ENCODE peak calls at places on chromosomes 7 and 10, in ten cellular contexts. V is GM06990; A is coronary artery; J is brain microvascular endothelial cell; O is A549; H is OCI-LY7; R is fibroblast of pulmonary artery; G is tibial artery; M is CD8-positive, alpha-beta T cell; L is HFF-Myc. S is an unnamed sample.
A peak's percentile ranks its signal among the peaks of the same experiment; 100 is the strongest.

GRCh38 chr10:61175331-61175730 is 231.3 kb upstream of the RHOBTB1 start:
- DNase-seq in M (no peak), A (no peak), J (no peak), H (no peak), R (no peak), G (no peak), O (no peak), L (peak; percentile 61), V (no peak), S (no peak)

GRCh38 chr10:132229834-132230556 is 43.2 kb downstream of the DPYSL4 start:
- DNase-seq in V (peak; percentile 38), M (peak; percentile 29), J (no peak), A (no peak), O (no peak), R (no peak), H (no peak), G (no peak), L (no peak), S (no peak)

GRCh38 chr7:132430863-132431822 is 145.1 kb downstream of the PLXNA4 start:
- DNase-seq in L (peak; percentile 66), V (no peak), J (peak; percentile 80), G (no peak), A (no peak), M (peak; percentile 39), R (peak; percentile 94), O (peak; percentile 36), H (no peak), S (no peak)

GRCh38 chr7:15972767-15973362 is 286.4 kb upstream of the MEOX2 start:
- DNase-seq in O (no peak), H (no peak), V (no peak), R (peak; percentile 70), J (peak; percentile 38), M (no peak), G (no peak), A (no peak), L (peak; percentile 30), S (no peak)

GRCh38 chr10:23965880-23966279 is 243.1 kb upstream of the KIAA1217 start:
- DNase-seq in A (no peak), H (no peak), R (no peak), M (no peak), V (no peak), G (no peak), J (no peak), O (no peak), L (no peak), S (no peak)

GRCh38 chr10:110437351-110437605 is 60.4 kb upstream of the DUSP5 start:
- DNase-seq in R (no peak), V (no peak), A (no peak), J (no peak), L (no peak), G (peak; percentile 15), O (no peak), H (no peak), M (no peak), S (no peak)

GRCh38 chr10:112613620-112614019 is 166.6 kb downstream of the VTI1A start:
- DNase-seq in J (no peak), V (no peak), A (no peak), O (no peak), R (no peak), M (no peak), H (no peak), G (no peak), L (no peak), S (no peak)

GRCh38 chr7:7932553-7932952 is 36.0 kb upstream of the GLCCI1 start:
- DNase-seq in H (no peak), A (no peak), V (no peak), M (no peak), J (no peak), R (no peak), G (no peak), O (no peak), L (no peak), S (no peak)

GRCh38 chr10:132465889-132466519 is 69.0 kb downstream of the PWWP2B start:
- DNase-seq in R (no peak), H (no peak), J (no peak), G (no peak), M (no peak), O (no peak), L (no peak), V (no peak), A (no peak), S (no peak)

GRCh38 chr7:104962781-104963180 is 51.2 kb upstream of the KMT2E start:
- DNase-seq in L (no peak), G (no peak), A (no peak), H (no peak), V (no peak), J (no peak), M (no peak), R (no peak), O (no peak), S (no peak)

GRCh38 chr10:75061709-75062108 is 49.7 kb upstream of the SAMD8 start:
- DNase-seq in V (no peak), J (no peak), O (no peak), A (no peak), M (no peak), H (no peak), G (no peak), R (no peak), L (no peak), S (no peak)

GRCh38 chr7:140176271-140176701 is 497 bp downstream of the KDM7A start:
- DNase-seq in O (no peak), J (no peak), L (no peak), G (no peak), H (peak; percentile 13), M (no peak), V (no peak), R (no peak), A (no peak), S (no peak)

GRCh38 chr7:109092268-109092667 is 522.6 kb downstream of the DNAJB9 start:
- DNase-seq in R (no peak), L (no peak), O (no peak), A (no peak), G (no peak), H (no peak), J (no peak), M (no peak), V (no peak), S (no peak)
- TF ChIP-seq CTCF in R (no peak), L (no peak), O (no peak), A (no peak), G (no peak), H (peak; percentile 47), J (no peak), M (no peak), V (peak; percentile 18), S (peak; percentile 48)

DNA sequence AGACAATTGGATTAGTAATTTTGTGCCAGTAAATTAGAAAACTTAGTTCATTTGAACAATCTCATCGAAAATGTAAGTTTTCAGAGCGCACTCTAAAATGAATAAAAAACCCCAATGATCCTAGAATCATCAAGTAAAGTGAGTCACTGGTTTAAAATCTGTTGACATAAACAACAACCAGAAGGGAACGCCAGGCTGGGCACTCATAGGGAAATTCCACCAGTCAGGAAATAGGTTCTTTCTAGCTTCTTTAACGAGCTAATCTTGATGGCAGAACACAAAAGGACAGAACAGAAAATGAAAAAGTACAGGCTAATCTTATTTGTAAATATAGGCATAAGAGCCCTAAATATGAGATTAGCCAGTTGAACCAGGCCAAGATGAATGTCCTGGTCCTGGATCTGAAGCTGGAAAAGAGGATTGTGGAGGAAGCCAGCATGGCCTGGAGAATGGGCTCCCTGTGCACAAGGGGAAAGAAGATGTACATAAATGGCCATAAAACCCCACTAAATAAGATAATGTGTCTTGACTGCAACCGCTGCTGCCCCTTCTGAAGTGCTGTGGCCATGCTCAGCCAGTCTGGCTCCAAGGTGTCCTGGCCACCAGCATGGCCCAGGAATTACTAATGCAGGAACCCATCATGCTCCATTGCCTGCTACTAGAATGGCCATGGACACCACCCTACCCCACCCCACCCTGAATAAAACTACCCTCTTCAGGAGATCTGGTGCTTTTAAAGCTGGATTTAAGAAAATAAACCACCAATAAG is 114.0 kb downstream of the WDFY4 start:
- DNase-seq in J (no peak), R (no peak), V (no peak), O (no peak), A (no peak), M (no peak), G (no peak), H (no peak), L (no peak), S (no peak)
- TF ChIP-seq CTCF in J (no peak), R (no peak), V (no peak), O (no peak), A (no peak), M (no peak), G (no peak), H (no peak), L (no peak), S (no peak)

GRCh38 chr7:157253850-157254249 is 83.0 kb upstream of the DNAJB6 start:
- DNase-seq in R (no peak), G (no peak), M (no peak), J (no peak), A (no peak), O (no peak), H (no peak), V (no peak), L (no peak), S (no peak)

GRCh38 chr7:157248659-157249058 is 88.1 kb upstream of the DNAJB6 start:
- DNase-seq in J (no peak), L (no peak), V (no peak), H (no peak), A (no peak), M (no peak), G (no peak), O (no peak), R (no peak), S (no peak)

GRCh38 chr7:157255201-157255606 is 81.6 kb upstream of the DNAJB6 start:
- DNase-seq in H (no peak), L (no peak), O (no peak), V (no peak), J (no peak), M (no peak), G (no peak), A (no peak), R (peak; percentile 50), S (no peak)

GRCh38 chr7:157250605-157251228 is 86.1 kb upstream of the DNAJB6 start:
- DNase-seq in R (peak; percentile 74), M (peak; percentile 30), A (no peak), G (no peak), O (peak; percentile 38), L (peak; percentile 39), J (peak; percentile 72), H (peak; percentile 72), V (no peak), S (peak; percentile 58)
- TF ChIP-seq CTCF in R (peak; percentile 86), M (peak; percentile 71), A (peak; percentile 60), G (peak; percentile 44), O (peak; percentile 73), L (peak; percentile 83), J (peak; percentile 90), H (peak; percentile 96), V (peak; percentile 84), S (peak; percentile 84)

GRCh38 chr10:68982389-68982788 is 6.2 kb upstream of the KIFBP start:
- DNase-seq in M (no peak), G (no peak), A (no peak), H (no peak), V (no peak), J (no peak), O (no peak), L (no peak), R (no peak), S (no peak)

DNA sequence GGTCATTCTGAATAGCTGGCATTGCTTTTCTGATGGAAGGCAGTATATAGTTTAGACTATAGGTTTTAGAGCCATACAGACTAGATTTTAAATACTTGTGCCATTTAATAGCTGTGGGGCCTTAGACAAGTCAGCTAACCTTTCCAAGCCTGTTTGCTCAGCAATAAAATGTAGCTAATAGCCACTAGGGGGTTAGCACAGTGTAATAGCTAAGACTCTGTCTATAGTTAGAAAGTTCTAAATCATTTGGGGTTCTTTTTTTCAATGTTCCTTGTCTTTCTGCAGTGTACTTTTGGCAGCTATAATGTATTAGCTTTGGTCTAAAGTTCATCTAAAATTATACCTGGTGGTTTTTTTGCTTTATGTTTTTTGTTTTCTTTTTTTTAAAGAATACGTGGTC is 7.5 kb upstream of the KIFBP start:
- DNase-seq in O (peak; percentile 33), V (no peak), H (peak; percentile 19), R (peak; percentile 25), G (no peak), A (no peak), M (no peak), L (no peak), J (no peak), S (no peak)
- TF ChIP-seq CTCF in O (peak; percentile 22), V (peak; percentile 30), H (peak; percentile 62), R (peak; percentile 38), G (peak; percentile 21), A (no peak), M (no peak), L (peak; percentile 12), J (peak; percentile 44), S (peak; percentile 55)